ENCODE peak calls at places on chromosomes 5 and 9, in five cellular contexts. X is CD8-positive, alpha-beta T cell; B is fibroblast of pulmonary artery; G is mammary epithelial cell; H is cardiac fibroblast. U is an unnamed sample.

GRCh38 chr5:177327539-177328522 is 16.1 kb upstream of the MXD3 start:
- DNase-seq in X (no peak), B (peak; percentile 77), G (peak; percentile 72), H (peak; percentile 78), U (peak; percentile 51)

GRCh38 chr9:33446507-33447403 is 638 bp downstream of the AQP3 start:
- DNase-seq in X (peak; percentile 19), B (peak; percentile 63), G (peak; percentile 58), H (peak; percentile 48), U (peak; percentile 52)

GRCh38 chr5:488744-489688 is 35.2 kb downstream of the SLC9A3 start:
- DNase-seq in X (no peak), B (no peak), G (no peak), H (no peak), U (no peak)

GRCh38 chr9:125812403-125812802 is 65.2 kb downstream of the PBX3 start:
- DNase-seq in X (no peak), B (no peak), G (no peak), H (no peak), U (no peak)

GRCh38 chr5:135569755-135570452 is 8.9 kb downstream of the CXCL14 start:
- DNase-seq in X (no peak), B (peak; percentile 49), G (no peak), H (peak; percentile 52), U (peak; percentile 34)

GRCh38 chr5:134275822-134276221 is 49.9 kb upstream of the PPP2CA start:
- DNase-seq in X (no peak), B (no peak), G (no peak), H (no peak), U (no peak)

GRCh38 chr9:120571443-120572257 is 8.3 kb downstream of the CDK5RAP2 start:
- DNase-seq in X (no peak), B (peak; percentile 53), G (no peak), H (no peak), U (peak; percentile 83)

GRCh38 chr9:127216210-127216887 is 48.2 kb upstream of the GARNL3 start:
- DNase-seq in X (no peak), B (no peak), G (peak; percentile 34), H (no peak), U (no peak)

GRCh38 chr5:86866036-86866435 is 248.3 kb downstream of the COX7C start:
- DNase-seq in X (no peak), B (no peak), G (no peak), H (no peak), U (no peak)

GRCh38 chr9:83304686-83305085 is 233.5 kb downstream of the FRMD3 start:
- DNase-seq in X (no peak), B (peak; percentile 97), G (no peak), H (peak; percentile 96), U (peak; percentile 67)

GRCh38 chr5:40033411-40033810 is 608.6 kb upstream of the DAB2 start:
- DNase-seq in X (peak; percentile 1), B (no peak), G (no peak), H (no peak), U (no peak)

GRCh38 chr5:11619339-11620028 is 284.8 kb downstream of the CTNND2 start:
- DNase-seq in X (no peak), B (no peak), G (no peak), H (no peak), U (peak; percentile 48)

GRCh38 chr5:179209359-179210150 is 135.7 kb downstream of the ADAMTS2 start:
- DNase-seq in X (no peak), B (peak; percentile 61), G (no peak), H (peak; percentile 75), U (peak; percentile 72)

GRCh38 chr5:56498759-56499395 is 265.7 kb upstream of the ANKRD55 start:
- DNase-seq in X (no peak), B (no peak), G (no peak), H (no peak), U (no peak)

GRCh38 chr5:2782658-2783057 is 31.2 kb upstream of the IRX2 start:
- DNase-seq in X (no peak), B (no peak), G (no peak), H (no peak), U (no peak)

GRCh38 chr5:43063731-43064171 is 23.6 kb upstream of the ANXA2R start:
- DNase-seq in X (no peak), B (peak; percentile 52), G (no peak), H (peak; percentile 21), U (peak; percentile 39)

GRCh38 chr5:74624009-74624408 is 16.5 kb downstream of the ENC1 start:
- DNase-seq in X (no peak), B (no peak), G (no peak), H (no peak), U (no peak)

GRCh38 chr9:32603914-32604852 is 31.2 kb upstream of the NDUFB6 start:
- DNase-seq in X (no peak), B (no peak), G (peak; percentile 88), H (peak; percentile 5), U (peak; percentile 82)

GRCh38 chr5:151020304-151021031 is at the start of gene GPX3:
- DNase-seq in X (no peak), B (peak; percentile 47), G (no peak), H (peak; percentile 45), U (peak; percentile 56)

GRCh38 chr9:84856181-84856632 is 186.7 kb downstream of the NTRK2 start:
- DNase-seq in X (no peak), B (peak; percentile 12), G (peak; percentile 71), H (no peak), U (no peak)

GRCh38 chr5:150186796-150187356 is 3.0 kb upstream of the SLC6A7 start:
- DNase-seq in X (no peak), B (no peak), G (no peak), H (no peak), U (no peak)

GRCh38 chr9:76181020-76181641 is 213.1 kb downstream of the RFK start:
- DNase-seq in X (no peak), B (peak; percentile 69), G (peak; percentile 79), H (peak; percentile 63), U (peak; percentile 21)

GRCh38 chr5:59698774-59699173 is 194.8 kb downstream of the PDE4D start:
- DNase-seq in X (no peak), B (no peak), G (no peak), H (no peak), U (no peak)

U was measured in fibroblast of lung.